ENCODE peak calls at places on chromosome 17, in nine cellular contexts. H, J, D, T, F, P, X, Q and L are unnamed samples.

GRCh38 chr17:20263595-20263994 is 203.7 kb downstream of the LGALS9B start:
- DNase-seq in D (no peak), J (no peak), T (no peak), X (no peak), H (no peak), F (peak; percentile 30), Q (no peak), P (no peak), L (no peak)

GRCh38 chr17:74417178-74418045 is 14.5 kb upstream of the GPRC5C start:
- DNase-seq in T (no peak), H (peak; percentile 34), D (no peak), Q (peak; percentile 25), F (no peak), X (no peak), J (no peak), P (no peak), L (no peak)

GRCh38 chr17:48599373-48599772 is 5.4 kb downstream of the HOXB6 start:
- DNase-seq in P (no peak), D (no peak), J (no peak), Q (no peak), F (no peak), H (no peak), T (no peak), X (no peak), L (no peak)

GRCh38 chr17:5508855-5509254 is 22.5 kb downstream of the MIS12 start:
- DNase-seq in H (peak; percentile 22), T (no peak), F (peak; percentile 57), J (no peak), X (no peak), P (no peak), D (no peak), Q (no peak), L (no peak)

GRCh38 chr17:28675980-28676379 is 14.0 kb downstream of the SUPT6H start:
- DNase-seq in F (no peak), D (no peak), H (no peak), Q (no peak), T (no peak), J (no peak), X (peak; percentile 7), P (no peak), L (no peak)

GRCh38 chr17:64081802-64082799 is 47.8 kb downstream of the ERN1 start:
- DNase-seq in X (peak; percentile 26), J (no peak), P (peak; percentile 18), Q (no peak), H (peak; percentile 33), D (peak; percentile 11), T (no peak), F (peak; percentile 85), L (no peak)

GRCh38 chr17:76714822-76715461 is 4.2 kb upstream of the MXRA7 start:
- DNase-seq in H (peak; percentile 80), D (peak; percentile 77), J (peak; percentile 44), F (peak; percentile 76), Q (peak; percentile 83), P (peak; percentile 79), X (peak; percentile 74), T (peak; percentile 77), L (peak; percentile 76)

GRCh38 chr17:30450125-30451027 is 26.8 kb upstream of the GOSR1 start:
- DNase-seq in P (no peak), X (no peak), F (no peak), H (no peak), D (no peak), Q (no peak), J (no peak), T (no peak), L (no peak)

GRCh38 chr17:38751803-38752118 is 780 bp upstream of the PSMB3 start:
- DNase-seq in J (peak; percentile 75), Q (peak; percentile 87), X (peak; percentile 89), T (peak; percentile 83), D (peak; percentile 85), F (peak; percentile 89), H (peak; percentile 88), P (peak; percentile 61), L (peak; percentile 87)

GRCh38 chr17:38322156-38322779 is 21.5 kb downstream of the GPR179 start:
- DNase-seq in J (peak; percentile 37), P (peak; percentile 65), F (peak; percentile 55), T (peak; percentile 75), X (peak; percentile 65), H (peak; percentile 72), D (peak; percentile 51), Q (peak; percentile 74), L (peak; percentile 48)

GRCh38 chr17:35081638-35082037 is 18.1 kb upstream of the RFFL start:
- DNase-seq in D (no peak), J (no peak), Q (no peak), X (no peak), P (no peak), T (no peak), F (no peak), H (no peak), L (no peak)

GRCh38 chr17:79923974-79924638 is 84.9 kb upstream of the CBX4 start:
- DNase-seq in D (peak; percentile 95), Q (no peak), F (peak; percentile 17), J (peak; percentile 38), X (peak; percentile 31), T (no peak), P (peak; percentile 20), H (peak; percentile 57), L (peak; percentile 65)

GRCh38 chr17:8038954-8039610 is at the start of gene ALOX15B:
- DNase-seq in Q (no peak), X (peak; percentile 19), T (peak; percentile 67), P (no peak), F (no peak), J (no peak), H (no peak), D (no peak), L (no peak)

GRCh38 chr17:41211845-41212466 is 14.5 kb upstream of the KRTAP9-2 start:
- DNase-seq in D (no peak), P (no peak), X (no peak), Q (no peak), T (no peak), J (no peak), H (no peak), F (peak; percentile 42), L (no peak)